ENCODE peak calls at places on chromosome 9, in six cellular contexts. M, F, H, X, W and K are unnamed samples.

GRCh38 chr9:109538346-109538745 is 40.2 kb upstream of the PTPN3 start:
- DNase-seq in M (no peak), F (no peak), H (no peak), X (no peak), W (no peak), K (no peak)

GRCh38 chr9:87557996-87558395 is 60.3 kb downstream of the DAPK1 start:
- DNase-seq in M (no peak), F (peak), H (no peak), X (no peak), W (no peak), K (no peak)

GRCh38 chr9:89732295-89732951 is 127.6 kb downstream of the GADD45G start:
- DNase-seq in M (no peak), F (no peak), H (no peak), X (no peak), W (no peak), K (no peak)

GRCh38 chr9:112971415-112971814 is 40.6 kb downstream of the ZNF883 start:
- DNase-seq in M (peak), F (peak), H (peak), X (peak), W (no peak), K (no peak)

GRCh38 chr9:3475300-3476020 is 50.3 kb downstream of the RFX3 start:
- DNase-seq in M (no peak), F (no peak), H (no peak), X (no peak), W (no peak), K (no peak)

GRCh38 chr9:121860213-121860612 is 208.8 kb downstream of the DAB2IP start:
- DNase-seq in M (no peak), F (no peak), H (no peak), X (no peak), W (no peak), K (no peak)

GRCh38 chr9:127915801-127916664 is 808 bp downstream of the ST6GALNAC4 start:
- DNase-seq in M (no peak), F (no peak), H (no peak), X (no peak), W (no peak), K (peak)

GRCh38 chr9:3855601-3856328 is 330.0 kb upstream of the RFX3 start:
- DNase-seq in M (no peak), F (peak), H (no peak), X (no peak), W (no peak), K (no peak)

GRCh38 chr9:95193067-95193466 is 124.4 kb downstream of the FANCC start:
- DNase-seq in M (peak), F (no peak), H (no peak), X (peak), W (no peak), K (no peak)

GRCh38 chr9:127955294-127956015 is 17.8 kb upstream of the DPM2 start:
- DNase-seq in M (peak), F (peak), H (no peak), X (peak), W (peak), K (no peak)

GRCh38 chr9:109918359-109919163 is 138.6 kb downstream of the PALM2AKAP2 start:
- DNase-seq in M (no peak), F (peak), H (no peak), X (no peak), W (no peak), K (no peak)

GRCh38 chr9:70144131-70144503 is 100.5 kb downstream of the MAMDC2 start:
- DNase-seq in M (no peak), F (no peak), H (no peak), X (no peak), W (no peak), K (no peak)

GRCh38 chr9:1042466-1042865 is 7.7 kb upstream of the DMRT2 start:
- DNase-seq in M (peak), F (no peak), H (peak), X (no peak), W (no peak), K (no peak)

GRCh38 chr9:22079873-22080341 is 70.8 kb upstream of the CDKN2B start:
- DNase-seq in M (no peak), F (peak), H (no peak), X (no peak), W (no peak), K (no peak)

GRCh38 chr9:106174331-106174730 is 480.0 kb downstream of the TMEM38B start:
- DNase-seq in M (no peak), F (no peak), H (no peak), X (no peak), W (no peak), K (no peak)

GRCh38 chr9:97979778-97980478 is 3.2 kb upstream of the ANP32B start:
- DNase-seq in M (no peak), F (no peak), H (no peak), X (no peak), W (no peak), K (no peak)

GRCh38 chr9:121772600-121773285 is 121.3 kb downstream of the DAB2IP start:
- DNase-seq in M (no peak), F (no peak), H (no peak), X (no peak), W (peak), K (peak)

GRCh38 chr9:130884542-130885421 is 11.8 kb downstream of the QRFP start:
- DNase-seq in M (no peak), F (no peak), H (no peak), X (no peak), W (no peak), K (no peak)

GRCh38 chr9:34437006-34437925 is 21.1 kb downstream of the FAM219A start:
- DNase-seq in M (peak), F (peak), H (peak), X (peak), W (peak), K (no peak)

GRCh38 chr9:132411091-132411508 is 1.1 kb downstream of the CFAP77 start:
- DNase-seq in M (peak), F (peak), H (peak), X (peak), W (no peak), K (no peak)

GRCh38 chr9:123026425-123026824 is 7.0 kb upstream of the GPR21 start:
- DNase-seq in M (no peak), F (no peak), H (no peak), X (no peak), W (no peak), K (no peak)

GRCh38 chr9:36770025-36770424 is 197.3 kb downstream of the MELK start:
- DNase-seq in M (no peak), F (no peak), H (no peak), X (no peak), W (no peak), K (no peak)

GRCh38 chr9:33939924-33940874 is 108.5 kb downstream of the UBAP2 start:
- DNase-seq in M (no peak), F (no peak), H (no peak), X (peak), W (no peak), K (no peak)

GRCh38 chr9:71987471-71988371 is 72.7 kb downstream of the C9orf57 start:
- DNase-seq in M (no peak), F (no peak), H (no peak), X (no peak), W (no peak), K (no peak)

GRCh38 chr9:127865645-127866464 is 11.4 kb upstream of the ENG start:
- DNase-seq in M (no peak), F (no peak), H (no peak), X (no peak), W (no peak), K (no peak)

GRCh38 chr9:36992501-36993316 is 41.4 kb downstream of the PAX5 start:
- DNase-seq in M (no peak), F (no peak), H (no peak), X (no peak), W (no peak), K (no peak)

GRCh38 chr9:21611896-21612295 is 129.8 kb upstream of the IFNE start:
- DNase-seq in M (no peak), F (no peak), H (no peak), X (no peak), W (no peak), K (no peak)

GRCh38 chr9:14749738-14750137 is 27.2 kb upstream of the CER1 start:
- DNase-seq in M (no peak), F (no peak), H (no peak), X (no peak), W (no peak), K (no peak)

GRCh38 chr9:100674419-100675122 is 96.7 kb downstream of the CAVIN4 start:
- DNase-seq in M (no peak), F (no peak), H (no peak), X (no peak), W (no peak), K (no peak)

GRCh38 chr9:109245300-109245897 is 75.5 kb downstream of the EPB41L4B start:
- DNase-seq in M (no peak), F (peak), H (no peak), X (no peak), W (no peak), K (no peak)

GRCh38 chr9:124673063-124673462 is 98.0 kb downstream of the NR6A1 start:
- DNase-seq in M (no peak), F (no peak), H (no peak), X (no peak), W (no peak), K (no peak)

GRCh38 chr9:92295827-92296258 is 2.3 kb upstream of the IARS1 start:
- DNase-seq in M (no peak), F (no peak), H (no peak), X (no peak), W (no peak), K (no peak)

GRCh38 chr9:131593255-131593820 is 48.0 kb downstream of the PRRT1B start:
- DNase-seq in M (no peak), F (no peak), H (no peak), X (no peak), W (no peak), K (no peak)

GRCh38 chr9:19931066-19931465 is 142.2 kb upstream of the SLC24A2 start:
- DNase-seq in M (no peak), F (no peak), H (no peak), X (no peak), W (no peak), K (no peak)

GRCh38 chr9:130948266-130948665 is 9.2 kb upstream of the FIBCD1 start:
- DNase-seq in M (no peak), F (no peak), H (no peak), X (no peak), W (no peak), K (no peak)

GRCh38 chr9:131954299-131954698 is 125.4 kb downstream of the MED27 start:
- DNase-seq in M (no peak), F (no peak), H (no peak), X (peak), W (no peak), K (no peak)

GRCh38 chr9:118686940-118687339 is 682.3 kb downstream of the BRINP1 start:
- DNase-seq in M (no peak), F (no peak), H (no peak), X (no peak), W (no peak), K (no peak)

GRCh38 chr9:137381501-137382443 is 41.2 kb downstream of the EXD3 start:
- DNase-seq in M (peak), F (no peak), H (no peak), X (no peak), W (peak), K (no peak)

GRCh38 chr9:24218656-24219055 is 327.0 kb downstream of the IZUMO3 start:
- DNase-seq in M (no peak), F (no peak), H (no peak), X (no peak), W (no peak), K (no peak)

GRCh38 chr9:77756449-77756848 is 108.3 kb upstream of the GNA14 start:
- DNase-seq in M (no peak), F (peak), H (no peak), X (peak), W (no peak), K (no peak)
- TF ChIP-seq CTCF in M (peak), F (no peak), H (no peak), X (peak), W (no peak), K (no peak)

DNA sequence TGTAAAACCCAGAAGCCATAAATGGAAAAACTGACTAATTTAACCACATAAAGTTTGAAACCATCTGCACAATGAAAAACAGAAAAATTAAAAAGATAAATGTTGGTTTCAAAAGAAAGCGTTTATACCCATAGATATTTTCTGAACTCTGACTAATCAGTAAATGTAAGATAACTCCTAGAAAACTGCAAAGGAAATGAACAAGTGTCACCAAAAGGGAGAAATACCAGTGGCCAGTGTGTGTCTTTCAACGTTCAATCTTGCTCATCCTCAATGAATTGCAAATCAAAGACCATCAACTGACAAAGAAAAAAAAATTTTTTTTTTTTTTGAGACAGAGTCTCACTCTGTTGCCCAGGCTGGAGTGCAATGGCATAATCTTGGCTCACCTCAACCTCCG is 180.1 kb downstream of the SYK start:
- DNase-seq in M (no peak), F (no peak), H (no peak), X (no peak), W (no peak), K (no peak)
- TF ChIP-seq CTCF in M (no peak), F (no peak), H (no peak), X (no peak), W (no peak), K (no peak)

GRCh38 chr9:93826209-93826608 is 128.9 kb downstream of the BARX1 start:
- DNase-seq in M (peak), F (no peak), H (no peak), X (peak), W (no peak), K (peak)
- TF ChIP-seq CTCF in M (peak), F (peak), H (peak), X (peak), W (no peak), K (peak)

GRCh38 chr9:136108648-136109266 is 9.9 kb downstream of the TMEM250 start:
- DNase-seq in M (no peak), F (no peak), H (no peak), X (no peak), W (no peak), K (no peak)

GRCh38 chr9:136109351-136110081 is 9.2 kb downstream of the TMEM250 start:
- DNase-seq in M (peak), F (peak), H (peak), X (peak), W (peak), K (no peak)

GRCh38 chr9:136111910-136112309 is 6.8 kb downstream of the TMEM250 start:
- DNase-seq in M (peak), F (no peak), H (no peak), X (no peak), W (no peak), K (no peak)

GRCh38 chr9:136111190-136111589 is 7.5 kb downstream of the TMEM250 start:
- DNase-seq in M (no peak), F (no peak), H (no peak), X (no peak), W (no peak), K (no peak)

DNA sequence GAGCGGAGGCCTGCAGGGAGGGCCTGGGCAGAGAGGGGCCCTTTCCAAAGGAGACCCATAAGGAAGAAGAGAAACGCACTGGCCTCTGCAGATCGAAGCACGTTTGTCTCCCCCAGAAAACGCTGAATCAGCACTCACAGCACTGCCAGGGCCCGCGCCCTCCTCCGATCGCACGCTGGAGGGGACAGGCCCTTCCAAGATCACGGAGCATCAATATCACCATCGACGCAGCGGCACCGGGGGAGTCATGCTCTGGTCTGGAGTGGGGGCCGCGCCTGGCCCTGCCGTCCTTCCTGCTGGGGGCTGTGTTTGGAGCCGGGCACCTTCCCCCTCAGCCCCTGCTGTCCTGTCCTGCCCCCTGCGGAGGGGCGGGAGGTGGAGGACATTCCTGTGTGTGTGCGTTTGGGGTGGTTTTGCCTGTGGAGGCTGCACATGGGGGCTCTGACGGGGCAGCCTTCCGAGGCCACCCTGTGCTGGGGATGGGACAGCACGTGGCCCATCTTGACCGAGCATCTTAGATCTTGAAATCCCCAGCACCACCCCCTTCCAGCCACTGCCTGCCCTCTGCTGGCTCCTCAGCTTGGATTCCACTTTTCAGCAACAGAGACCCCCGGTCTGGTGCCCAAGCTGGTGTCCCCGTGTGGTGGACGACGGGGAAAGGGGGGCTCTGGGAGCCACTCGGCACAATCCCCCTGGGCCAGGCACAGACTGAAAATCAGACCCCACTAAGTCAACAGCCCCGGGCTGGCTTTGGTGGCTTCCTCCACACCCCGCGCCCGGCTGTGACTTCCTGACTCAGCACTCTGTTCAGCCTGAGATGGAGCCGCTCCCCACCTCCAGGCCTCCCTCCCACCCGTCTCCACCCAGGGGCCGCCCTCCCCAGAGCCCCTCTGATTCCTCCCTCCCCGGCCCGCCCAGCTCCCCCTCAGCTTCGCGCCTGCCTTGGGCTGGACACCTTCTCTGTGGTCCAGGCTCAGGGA is 8.3 kb downstream of the TMEM250 start:
- DNase-seq in M (peak), F (no peak), H (no peak), X (no peak), W (no peak), K (no peak)
- TF ChIP-seq CTCF in M (peak), F (peak), H (peak), X (no peak), W (no peak), K (peak)

DNA sequence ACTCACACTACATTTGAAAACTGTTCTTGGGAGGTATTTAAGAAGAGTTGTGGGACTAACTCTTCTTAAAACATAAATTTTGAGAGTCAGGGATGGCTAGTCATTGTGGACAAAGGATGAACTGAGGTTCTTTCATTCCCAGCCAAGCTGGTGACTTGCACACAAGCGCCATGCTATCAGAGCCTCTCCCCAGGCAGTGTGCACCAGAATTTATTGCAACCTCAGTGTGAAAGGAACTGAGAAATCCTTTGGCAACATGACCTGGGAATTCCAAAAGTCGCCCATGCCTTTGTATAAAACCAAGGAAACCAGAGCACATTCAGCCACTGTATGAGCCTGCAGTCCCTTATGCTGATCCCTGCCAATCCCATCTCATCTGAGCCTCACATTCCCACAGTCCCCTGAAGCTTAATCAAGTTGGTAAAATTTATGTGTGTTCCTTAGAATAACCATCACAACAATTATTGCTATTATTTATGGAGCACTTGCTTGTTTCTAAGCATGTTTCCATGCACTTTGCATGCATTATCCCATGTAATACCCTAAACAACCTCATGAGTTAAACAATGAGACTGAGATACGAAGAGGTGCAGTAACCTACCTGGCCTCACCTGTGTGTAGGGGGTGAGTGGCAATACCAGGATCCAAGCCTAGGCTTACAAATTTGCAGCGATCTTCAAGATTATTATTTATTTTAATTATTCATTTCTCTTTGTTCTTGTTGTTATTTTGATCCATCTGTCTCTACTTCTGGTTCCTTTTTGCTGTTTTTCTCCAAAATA is 116.4 kb downstream of the NTRK2 start:
- DNase-seq in M (no peak), F (no peak), H (no peak), X (no peak), W (no peak), K (no peak)
- TF ChIP-seq CTCF in M (peak), F (no peak), H (no peak), X (no peak), W (no peak), K (no peak)

GRCh38 chr9:134053941-134054761 is 13.7 kb downstream of the BRD3 start:
- DNase-seq in M (no peak), F (no peak), H (no peak), X (no peak), W (no peak), K (peak)

GRCh38 chr9:134053401-134053871 is 14.4 kb downstream of the BRD3 start:
- DNase-seq in M (no peak), F (no peak), H (no peak), X (no peak), W (no peak), K (no peak)

GRCh38 chr9:134051319-134051718 is 16.5 kb downstream of the BRD3 start:
- DNase-seq in M (no peak), F (no peak), H (no peak), X (no peak), W (no peak), K (peak)

GRCh38 chr9:134052941-134053340 is 14.9 kb downstream of the BRD3 start:
- DNase-seq in M (no peak), F (no peak), H (no peak), X (no peak), W (no peak), K (peak)

DNA sequence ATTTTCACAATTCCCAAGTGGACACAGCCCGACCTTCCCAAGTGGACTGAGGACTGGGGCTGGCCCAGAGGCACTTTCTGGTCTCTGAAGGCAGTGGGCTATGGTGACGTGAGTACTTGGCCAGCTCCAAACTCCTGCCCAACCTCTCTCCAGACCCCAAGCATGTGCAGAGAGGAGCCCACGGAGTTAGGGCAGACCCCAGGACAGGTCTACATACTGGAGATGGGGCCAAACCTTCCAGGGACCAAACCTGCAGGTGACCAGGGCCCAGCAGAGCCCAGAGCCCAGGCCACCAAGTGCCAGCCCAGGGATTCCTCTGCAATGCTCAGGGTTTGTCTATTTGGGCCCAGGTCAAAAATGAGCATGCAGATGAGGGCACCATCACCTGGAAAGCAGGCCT is 15.3 kb downstream of the BRD3 start:
- DNase-seq in M (no peak), F (no peak), H (no peak), X (no peak), W (no peak), K (peak)
- TF ChIP-seq CTCF in M (no peak), F (no peak), H (no peak), X (no peak), W (no peak), K (no peak)